ENCODE peak calls at places on chromosomes 12 and 14, in eight cellular contexts. One of them, this sample, is unnamed.

GRCh38 chr12:126506426-126507182 is 1441.4 kb downstream of the AACS start:
- DNase-seq in A549: no peak
- DNase-seq in body of pancreas: no peak
- DNase-seq in ovary: no peak
- DNase-seq in neural progenitor cell: no peak
- DNase-seq in testis: no peak
- DNase-seq in pancreas: no peak
- DNase-seq in CD8-positive, alpha-beta T cell: no peak
- DNase-seq in this sample: no peak

GRCh38 chr12:32091696-32092095 is 15.0 kb upstream of the BICD1 start:
- DNase-seq in A549: no peak
- DNase-seq in body of pancreas: no peak
- DNase-seq in ovary: no peak
- DNase-seq in neural progenitor cell: no peak
- DNase-seq in testis: no peak
- DNase-seq in pancreas: no peak
- DNase-seq in CD8-positive, alpha-beta T cell: no peak
- DNase-seq in this sample: no peak

GRCh38 chr12:128137140-128137539 is 129.8 kb upstream of the TMEM132C start:
- DNase-seq in A549: no peak
- DNase-seq in body of pancreas: no peak
- DNase-seq in ovary: no peak
- DNase-seq in neural progenitor cell: no peak
- DNase-seq in testis: no peak
- DNase-seq in pancreas: no peak
- DNase-seq in CD8-positive, alpha-beta T cell: no peak
- DNase-seq in this sample: no peak

GRCh38 chr12:49295087-49296001 is at the start of gene PRPH:
- DNase-seq in A549: no peak
- DNase-seq in body of pancreas: peak
- DNase-seq in ovary: peak
- DNase-seq in neural progenitor cell: peak
- DNase-seq in testis: peak
- DNase-seq in pancreas: peak
- DNase-seq in CD8-positive, alpha-beta T cell: no peak
- DNase-seq in this sample: no peak

GRCh38 chr14:95545769-95546168 is 10.9 kb downstream of the GLRX5 start:
- DNase-seq in A549: peak
- DNase-seq in body of pancreas: no peak
- DNase-seq in ovary: no peak
- DNase-seq in neural progenitor cell: no peak
- DNase-seq in testis: no peak
- DNase-seq in pancreas: no peak
- DNase-seq in CD8-positive, alpha-beta T cell: no peak
- DNase-seq in this sample: no peak

GRCh38 chr12:101076940-101077351 is 133.1 kb downstream of the SLC5A8 start:
- DNase-seq in A549: no peak
- DNase-seq in body of pancreas: no peak
- DNase-seq in ovary: no peak
- DNase-seq in neural progenitor cell: no peak
- DNase-seq in testis: no peak
- DNase-seq in pancreas: no peak
- DNase-seq in CD8-positive, alpha-beta T cell: no peak
- DNase-seq in this sample: no peak

GRCh38 chr12:57576613-57577160 is 14.3 kb upstream of the PIP4K2C start:
- DNase-seq in A549: no peak
- DNase-seq in body of pancreas: no peak
- DNase-seq in ovary: no peak
- DNase-seq in neural progenitor cell: no peak
- DNase-seq in testis: no peak
- DNase-seq in pancreas: no peak
- DNase-seq in CD8-positive, alpha-beta T cell: no peak
- DNase-seq in this sample: no peak

GRCh38 chr12:130009961-130010360 is 106.1 kb upstream of the TMEM132D start:
- DNase-seq in A549: no peak
- DNase-seq in body of pancreas: no peak
- DNase-seq in ovary: no peak
- DNase-seq in neural progenitor cell: no peak
- DNase-seq in testis: no peak
- DNase-seq in pancreas: no peak
- DNase-seq in CD8-positive, alpha-beta T cell: no peak
- DNase-seq in this sample: no peak

GRCh38 chr14:93023802-93024434 is 91.8 kb downstream of the ITPK1 start:
- DNase-seq in A549: no peak
- DNase-seq in body of pancreas: no peak
- DNase-seq in ovary: no peak
- DNase-seq in neural progenitor cell: no peak
- DNase-seq in testis: no peak
- DNase-seq in pancreas: no peak
- DNase-seq in CD8-positive, alpha-beta T cell: no peak
- DNase-seq in this sample: no peak

GRCh38 chr12:2170376-2170775 is 117.6 kb downstream of the CACNA1C start:
- DNase-seq in A549: no peak
- DNase-seq in body of pancreas: no peak
- DNase-seq in ovary: no peak
- DNase-seq in neural progenitor cell: no peak
- DNase-seq in testis: peak
- DNase-seq in pancreas: no peak
- DNase-seq in CD8-positive, alpha-beta T cell: no peak
- DNase-seq in this sample: no peak

GRCh38 chr14:51328089-51328941 is 88.3 kb downstream of the TMX1 start:
- DNase-seq in A549: no peak
- DNase-seq in body of pancreas: no peak
- DNase-seq in ovary: no peak
- DNase-seq in neural progenitor cell: no peak
- DNase-seq in testis: no peak
- DNase-seq in pancreas: no peak
- DNase-seq in CD8-positive, alpha-beta T cell: no peak
- DNase-seq in this sample: no peak
- H3K4me3 ChIP-seq in A549: no peak
- H3K4me3 ChIP-seq in body of pancreas: no peak
- H3K4me3 ChIP-seq in ovary: no peak
- H3K4me3 ChIP-seq in neural progenitor cell: no peak
- H3K4me3 ChIP-seq in testis: no peak
- H3K4me3 ChIP-seq in pancreas: no peak
- H3K4me3 ChIP-seq in CD8-positive, alpha-beta T cell: no peak
- H3K4me3 ChIP-seq in this sample: no peak

DNA sequence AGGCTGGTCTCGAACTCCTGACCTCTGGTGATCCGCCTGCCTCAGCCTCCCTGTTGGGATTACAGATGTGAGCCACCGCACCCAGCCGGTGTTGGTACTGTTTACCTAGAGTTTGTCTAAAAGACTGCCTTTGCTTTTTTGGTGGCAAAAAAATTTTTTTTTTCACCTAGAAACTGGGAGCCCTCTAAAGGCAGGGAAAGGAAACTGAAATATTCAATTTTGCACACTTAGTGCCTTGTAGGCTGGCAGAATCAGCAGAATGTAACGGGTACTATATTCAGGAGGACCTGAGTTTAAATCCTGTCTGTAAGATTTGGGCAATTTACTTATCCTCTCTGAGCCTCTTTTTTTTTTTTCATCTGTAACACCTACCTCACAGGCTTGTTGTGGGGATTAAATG is 43.6 kb downstream of the PAPLN start:
- DNase-seq in A549: no peak
- DNase-seq in body of pancreas: no peak
- DNase-seq in ovary: no peak
- DNase-seq in neural progenitor cell: no peak
- DNase-seq in testis: no peak
- DNase-seq in pancreas: no peak
- DNase-seq in CD8-positive, alpha-beta T cell: no peak
- DNase-seq in this sample: no peak
- TF ChIP-seq CTCF in A549: peak
- TF ChIP-seq CTCF in body of pancreas: no peak
- TF ChIP-seq CTCF in ovary: no peak
- TF ChIP-seq CTCF in neural progenitor cell: no peak
- TF ChIP-seq CTCF in testis: no peak
- TF ChIP-seq CTCF in pancreas: no peak
- TF ChIP-seq CTCF in CD8-positive, alpha-beta T cell: no peak
- TF ChIP-seq CTCF in this sample: no peak

DNA sequence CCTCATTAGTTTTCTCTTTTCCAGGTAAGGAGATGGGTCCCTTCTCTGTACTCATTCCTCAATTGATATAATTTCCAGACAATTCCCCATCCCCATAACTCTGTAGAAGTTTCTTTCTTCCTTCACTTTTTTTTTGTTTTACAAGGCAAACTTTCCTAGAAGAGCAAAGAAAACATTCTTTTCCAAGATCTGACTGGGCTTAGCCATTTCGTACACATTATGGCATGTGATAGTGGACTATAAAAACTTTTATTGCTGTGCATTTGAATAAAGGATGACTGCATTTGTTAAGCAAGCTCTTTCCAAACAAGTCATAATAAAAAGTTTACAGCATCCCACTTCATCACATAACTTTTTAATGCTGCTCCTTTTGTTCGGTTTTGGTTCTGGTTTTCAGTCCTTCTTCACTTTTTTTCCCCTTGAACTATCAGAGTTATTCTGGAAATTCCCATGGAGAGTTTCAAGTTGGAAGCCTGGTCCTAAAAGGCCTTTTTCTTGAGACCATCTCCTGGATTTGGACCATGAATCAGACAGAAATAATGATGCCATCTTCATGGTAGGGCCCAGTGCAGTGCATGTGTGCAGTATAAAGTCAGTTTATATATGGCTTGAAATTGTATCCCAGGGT is 231.0 kb upstream of the HMGA2 start:
- DNase-seq in A549: no peak
- DNase-seq in body of pancreas: no peak
- DNase-seq in ovary: no peak
- DNase-seq in neural progenitor cell: no peak
- DNase-seq in testis: no peak
- DNase-seq in pancreas: no peak
- DNase-seq in CD8-positive, alpha-beta T cell: no peak
- DNase-seq in this sample: no peak
- H3K27ac ChIP-seq in A549: no peak
- H3K27ac ChIP-seq in body of pancreas: no peak
- H3K27ac ChIP-seq in ovary: no peak
- H3K27ac ChIP-seq in neural progenitor cell: no peak
- H3K27ac ChIP-seq in testis: no peak
- H3K27ac ChIP-seq in pancreas: no peak
- H3K27ac ChIP-seq in CD8-positive, alpha-beta T cell: no peak
- H3K27ac ChIP-seq in this sample: no peak

DNA sequence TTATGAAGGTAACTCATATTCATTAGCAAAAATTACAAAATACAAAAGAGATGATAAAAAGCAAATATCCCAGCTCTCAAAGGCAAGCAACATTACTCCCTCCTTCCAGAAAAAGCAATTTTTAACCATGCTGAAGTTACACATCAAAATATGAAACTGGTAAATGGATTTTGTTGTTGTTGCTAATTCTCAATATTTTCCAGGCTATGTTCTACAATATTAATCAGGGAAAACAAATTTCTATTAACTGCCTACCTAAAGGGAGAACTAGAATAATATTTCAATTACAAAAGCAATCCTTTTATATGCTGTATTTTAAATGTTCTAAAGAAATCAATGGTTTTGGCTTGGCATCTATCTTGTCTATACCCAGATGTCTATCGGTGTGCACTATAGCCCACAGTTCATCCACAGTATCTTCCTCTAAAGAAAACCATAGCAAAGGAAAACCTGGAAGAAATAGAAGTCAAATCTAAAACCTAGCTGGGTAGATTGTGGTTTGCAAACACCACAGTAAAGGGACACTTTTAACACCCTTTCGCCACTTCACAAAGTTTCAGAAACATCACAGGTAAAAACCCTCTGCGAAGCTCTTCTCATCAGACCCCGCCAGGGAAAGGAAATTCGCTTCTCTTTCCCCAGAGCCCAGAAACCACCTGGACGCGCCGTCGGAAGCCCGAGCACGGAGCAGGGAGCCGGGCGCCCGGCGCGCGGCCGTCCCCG is 32.0 kb downstream of the TC2N start:
- DNase-seq in A549: no peak
- DNase-seq in body of pancreas: peak
- DNase-seq in ovary: no peak
- DNase-seq in neural progenitor cell: no peak
- DNase-seq in testis: no peak
- DNase-seq in pancreas: no peak
- DNase-seq in CD8-positive, alpha-beta T cell: peak
- DNase-seq in this sample: no peak
- H3K4me3 ChIP-seq in A549: peak
- H3K4me3 ChIP-seq in body of pancreas: peak
- H3K4me3 ChIP-seq in ovary: peak
- H3K4me3 ChIP-seq in neural progenitor cell: peak
- H3K4me3 ChIP-seq in testis: peak
- H3K4me3 ChIP-seq in pancreas: peak
- H3K4me3 ChIP-seq in CD8-positive, alpha-beta T cell: peak
- H3K4me3 ChIP-seq in this sample: peak